ENCODE peak calls at places on chromosomes 12 and 14, in ten cellular contexts. One of them, this sample, is unnamed.

GRCh38 chr12:106147956-106148355 is 9.2 kb upstream of the NUAK1 start:
- DNase-seq in WTC11: no peak
- DNase-seq in lower leg skin: no peak
- DNase-seq in stimulated activated CD4-positive, alpha-beta T cell treated with anti-CD3 and anti-CD28 coated beads, Interleukin-4, amount 100 ng/mL, for 48 hours: no peak
- DNase-seq in AG08396: no peak
- DNase-seq in RWPE1: no peak
- DNase-seq in GM23248: no peak
- DNase-seq in hypothalamus: peak; percentile 69
- DNase-seq in midbrain: peak; percentile 79
- DNase-seq in NCI-H187 treated with DMSO at 0.1 percent for 48 hours: no peak
- DNase-seq in this sample: peak; percentile 81

GRCh38 chr12:85029456-85029855 is 6.6 kb downstream of the TSPAN19 start:
- DNase-seq in WTC11: no peak
- DNase-seq in lower leg skin: no peak
- DNase-seq in stimulated activated CD4-positive, alpha-beta T cell treated with anti-CD3 and anti-CD28 coated beads, Interleukin-4, amount 100 ng/mL, for 48 hours: no peak
- DNase-seq in AG08396: peak; percentile 3
- DNase-seq in RWPE1: peak; percentile 12
- DNase-seq in GM23248: peak; percentile 72
- DNase-seq in hypothalamus: no peak
- DNase-seq in midbrain: peak; percentile 71
- DNase-seq in NCI-H187 treated with DMSO at 0.1 percent for 48 hours: no peak
- DNase-seq in this sample: no peak

GRCh38 chr14:93305708-93306418 is 27.0 kb downstream of the BTBD7 start:
- DNase-seq in WTC11: no peak
- DNase-seq in lower leg skin: no peak
- DNase-seq in stimulated activated CD4-positive, alpha-beta T cell treated with anti-CD3 and anti-CD28 coated beads, Interleukin-4, amount 100 ng/mL, for 48 hours: no peak
- DNase-seq in AG08396: no peak
- DNase-seq in RWPE1: no peak
- DNase-seq in GM23248: no peak
- DNase-seq in hypothalamus: no peak
- DNase-seq in midbrain: no peak
- DNase-seq in NCI-H187 treated with DMSO at 0.1 percent for 48 hours: no peak
- DNase-seq in this sample: no peak

GRCh38 chr14:73237219-73237785 is at the start of gene PAPLN:
- DNase-seq in WTC11: no peak
- DNase-seq in lower leg skin: peak; percentile 90
- DNase-seq in stimulated activated CD4-positive, alpha-beta T cell treated with anti-CD3 and anti-CD28 coated beads, Interleukin-4, amount 100 ng/mL, for 48 hours: no peak
- DNase-seq in AG08396: peak; percentile 41
- DNase-seq in RWPE1: peak; percentile 44
- DNase-seq in GM23248: peak; percentile 43
- DNase-seq in hypothalamus: no peak
- DNase-seq in midbrain: no peak
- DNase-seq in NCI-H187 treated with DMSO at 0.1 percent for 48 hours: no peak
- DNase-seq in this sample: no peak

GRCh38 chr12:39875721-39876120 is 230.2 kb downstream of the SLC2A13 start:
- DNase-seq in WTC11: no peak
- DNase-seq in lower leg skin: no peak
- DNase-seq in stimulated activated CD4-positive, alpha-beta T cell treated with anti-CD3 and anti-CD28 coated beads, Interleukin-4, amount 100 ng/mL, for 48 hours: no peak
- DNase-seq in AG08396: no peak
- DNase-seq in RWPE1: no peak
- DNase-seq in GM23248: no peak
- DNase-seq in hypothalamus: no peak
- DNase-seq in midbrain: no peak
- DNase-seq in NCI-H187 treated with DMSO at 0.1 percent for 48 hours: no peak
- DNase-seq in this sample: no peak

GRCh38 chr12:124398578-124399227 is 103.8 kb downstream of the RFLNA start:
- DNase-seq in WTC11: no peak
- DNase-seq in lower leg skin: peak; percentile 97
- DNase-seq in stimulated activated CD4-positive, alpha-beta T cell treated with anti-CD3 and anti-CD28 coated beads, Interleukin-4, amount 100 ng/mL, for 48 hours: no peak
- DNase-seq in AG08396: no peak
- DNase-seq in RWPE1: no peak
- DNase-seq in GM23248: no peak
- DNase-seq in hypothalamus: no peak
- DNase-seq in midbrain: no peak
- DNase-seq in NCI-H187 treated with DMSO at 0.1 percent for 48 hours: no peak
- DNase-seq in this sample: no peak

GRCh38 chr12:8813963-8814362 is 8.5 kb upstream of the A2ML1 start:
- DNase-seq in WTC11: no peak
- DNase-seq in lower leg skin: no peak
- DNase-seq in stimulated activated CD4-positive, alpha-beta T cell treated with anti-CD3 and anti-CD28 coated beads, Interleukin-4, amount 100 ng/mL, for 48 hours: no peak
- DNase-seq in AG08396: no peak
- DNase-seq in RWPE1: no peak
- DNase-seq in GM23248: no peak
- DNase-seq in hypothalamus: no peak
- DNase-seq in midbrain: no peak
- DNase-seq in NCI-H187 treated with DMSO at 0.1 percent for 48 hours: no peak
- DNase-seq in this sample: no peak

GRCh38 chr12:119666900-119667576 is 895 bp upstream of the PRKAB1 start:
- DNase-seq in WTC11: no peak
- DNase-seq in lower leg skin: no peak
- DNase-seq in stimulated activated CD4-positive, alpha-beta T cell treated with anti-CD3 and anti-CD28 coated beads, Interleukin-4, amount 100 ng/mL, for 48 hours: no peak
- DNase-seq in AG08396: no peak
- DNase-seq in RWPE1: no peak
- DNase-seq in GM23248: no peak
- DNase-seq in hypothalamus: no peak
- DNase-seq in midbrain: no peak
- DNase-seq in NCI-H187 treated with DMSO at 0.1 percent for 48 hours: no peak
- DNase-seq in this sample: no peak

GRCh38 chr12:26028953-26029740 is 70.7 kb downstream of the RASSF8 start:
- DNase-seq in WTC11: no peak
- DNase-seq in lower leg skin: no peak
- DNase-seq in stimulated activated CD4-positive, alpha-beta T cell treated with anti-CD3 and anti-CD28 coated beads, Interleukin-4, amount 100 ng/mL, for 48 hours: no peak
- DNase-seq in AG08396: peak; percentile 27
- DNase-seq in RWPE1: peak; percentile 32
- DNase-seq in GM23248: peak; percentile 72
- DNase-seq in hypothalamus: no peak
- DNase-seq in midbrain: peak; percentile 71
- DNase-seq in NCI-H187 treated with DMSO at 0.1 percent for 48 hours: no peak
- DNase-seq in this sample: no peak

GRCh38 chr12:67915335-67915851 is 73.9 kb upstream of the IFNG-AS1 start:
- DNase-seq in WTC11: no peak
- DNase-seq in lower leg skin: no peak
- DNase-seq in stimulated activated CD4-positive, alpha-beta T cell treated with anti-CD3 and anti-CD28 coated beads, Interleukin-4, amount 100 ng/mL, for 48 hours: no peak
- DNase-seq in AG08396: no peak
- DNase-seq in RWPE1: no peak
- DNase-seq in GM23248: no peak
- DNase-seq in hypothalamus: no peak
- DNase-seq in midbrain: no peak
- DNase-seq in NCI-H187 treated with DMSO at 0.1 percent for 48 hours: no peak
- DNase-seq in this sample: no peak

GRCh38 chr12:53994268-53994690 is 5.7 kb upstream of the HOXC9 start:
- DNase-seq in WTC11: no peak
- DNase-seq in lower leg skin: no peak
- DNase-seq in stimulated activated CD4-positive, alpha-beta T cell treated with anti-CD3 and anti-CD28 coated beads, Interleukin-4, amount 100 ng/mL, for 48 hours: no peak
- DNase-seq in AG08396: no peak
- DNase-seq in RWPE1: no peak
- DNase-seq in GM23248: no peak
- DNase-seq in hypothalamus: no peak
- DNase-seq in midbrain: no peak
- DNase-seq in NCI-H187 treated with DMSO at 0.1 percent for 48 hours: no peak
- DNase-seq in this sample: no peak

GRCh38 chr14:55514819-55515470 is 65.1 kb upstream of the KTN1 start:
- DNase-seq in WTC11: no peak
- DNase-seq in lower leg skin: no peak
- DNase-seq in stimulated activated CD4-positive, alpha-beta T cell treated with anti-CD3 and anti-CD28 coated beads, Interleukin-4, amount 100 ng/mL, for 48 hours: no peak
- DNase-seq in AG08396: no peak
- DNase-seq in RWPE1: peak; percentile 48
- DNase-seq in GM23248: peak; percentile 74
- DNase-seq in hypothalamus: no peak
- DNase-seq in midbrain: no peak
- DNase-seq in NCI-H187 treated with DMSO at 0.1 percent for 48 hours: no peak
- DNase-seq in this sample: no peak

GRCh38 chr12:96487214-96487613 is 2.2 kb upstream of the CFAP54 start:
- DNase-seq in WTC11: no peak
- DNase-seq in lower leg skin: no peak
- DNase-seq in stimulated activated CD4-positive, alpha-beta T cell treated with anti-CD3 and anti-CD28 coated beads, Interleukin-4, amount 100 ng/mL, for 48 hours: no peak
- DNase-seq in AG08396: peak; percentile 40
- DNase-seq in RWPE1: peak; percentile 73
- DNase-seq in GM23248: peak; percentile 92
- DNase-seq in hypothalamus: no peak
- DNase-seq in midbrain: no peak
- DNase-seq in NCI-H187 treated with DMSO at 0.1 percent for 48 hours: no peak
- DNase-seq in this sample: no peak

GRCh38 chr12:65968359-65968758 is 144.1 kb downstream of the HMGA2 start:
- DNase-seq in WTC11: no peak
- DNase-seq in lower leg skin: no peak
- DNase-seq in stimulated activated CD4-positive, alpha-beta T cell treated with anti-CD3 and anti-CD28 coated beads, Interleukin-4, amount 100 ng/mL, for 48 hours: no peak
- DNase-seq in AG08396: no peak
- DNase-seq in RWPE1: no peak
- DNase-seq in GM23248: no peak
- DNase-seq in hypothalamus: no peak
- DNase-seq in midbrain: no peak
- DNase-seq in NCI-H187 treated with DMSO at 0.1 percent for 48 hours: no peak
- DNase-seq in this sample: no peak

GRCh38 chr12:93099777-93100176 is 170.7 kb upstream of the EEA1 start:
- DNase-seq in WTC11: no peak
- DNase-seq in lower leg skin: no peak
- DNase-seq in stimulated activated CD4-positive, alpha-beta T cell treated with anti-CD3 and anti-CD28 coated beads, Interleukin-4, amount 100 ng/mL, for 48 hours: no peak
- DNase-seq in AG08396: no peak
- DNase-seq in RWPE1: no peak
- DNase-seq in GM23248: no peak
- DNase-seq in hypothalamus: no peak
- DNase-seq in midbrain: no peak
- DNase-seq in NCI-H187 treated with DMSO at 0.1 percent for 48 hours: no peak
- DNase-seq in this sample: no peak

GRCh38 chr14:97298331-97298730 is 501.1 kb downstream of the VRK1 start:
- DNase-seq in WTC11: peak; percentile 73
- DNase-seq in lower leg skin: no peak
- DNase-seq in stimulated activated CD4-positive, alpha-beta T cell treated with anti-CD3 and anti-CD28 coated beads, Interleukin-4, amount 100 ng/mL, for 48 hours: no peak
- DNase-seq in AG08396: no peak
- DNase-seq in RWPE1: no peak
- DNase-seq in GM23248: no peak
- DNase-seq in hypothalamus: no peak
- DNase-seq in midbrain: no peak
- DNase-seq in NCI-H187 treated with DMSO at 0.1 percent for 48 hours: no peak
- DNase-seq in this sample: no peak

GRCh38 chr14:61537567-61538463 is 157.5 kb upstream of the HIF1A start:
- DNase-seq in WTC11: no peak
- DNase-seq in lower leg skin: peak; percentile 70
- DNase-seq in stimulated activated CD4-positive, alpha-beta T cell treated with anti-CD3 and anti-CD28 coated beads, Interleukin-4, amount 100 ng/mL, for 48 hours: peak; percentile 23
- DNase-seq in AG08396: no peak
- DNase-seq in RWPE1: peak; percentile 97
- DNase-seq in GM23248: peak; percentile 88
- DNase-seq in hypothalamus: no peak
- DNase-seq in midbrain: no peak
- DNase-seq in NCI-H187 treated with DMSO at 0.1 percent for 48 hours: peak; percentile 75
- DNase-seq in this sample: no peak

This sample was measured in caudate nucleus.